ENCODE peak calls at places on chromosomes 4 and X, in seven cellular contexts. B is NCI-H2081, E is tibial artery, T is amniotic stem cell, R is CMK, G is AG04449, Z is HuH-7.5. X is an unnamed sample.
A peak's percentile ranks its signal among the peaks of the same experiment; 100 is the strongest.

GRCh38 chrX:44223150-44223549 is 120.3 kb downstream of the EFHC2 start:
- DNase-seq in T (peak; percentile 1), G (no peak), R (no peak), B (no peak), Z (no peak), E (no peak), X (no peak)

GRCh38 chr4:67697860-67698655 is 2.9 kb downstream of the UBA6 start:
- DNase-seq in G (no peak), B (no peak), E (no peak), T (no peak), Z (no peak), R (no peak), X (no peak)

GRCh38 chr4:5711479-5712184 is 631 bp downstream of the EVC start:
- DNase-seq in G (no peak), T (no peak), Z (peak; percentile 28), E (no peak), R (no peak), B (no peak), X (peak; percentile 77)

GRCh38 chrX:2967584-2967983 is 38.4 kb upstream of the ARSD start:
- DNase-seq in E (no peak), R (no peak), G (no peak), B (no peak), T (no peak), Z (no peak), X (no peak)

GRCh38 chrX:70525733-70526132 is 81.1 kb downstream of the DLG3 start:
- DNase-seq in G (no peak), T (no peak), E (no peak), B (no peak), Z (no peak), R (no peak), X (no peak)

GRCh38 chrX:142593470-142593869 is 388.4 kb upstream of the MAGEC2 start:
- DNase-seq in B (no peak), Z (no peak), T (no peak), G (no peak), R (no peak), E (no peak), X (no peak)

GRCh38 chr4:136750898-136751297 is 781.4 kb downstream of the PCDH18 start:
- DNase-seq in R (no peak), G (no peak), Z (no peak), B (no peak), E (no peak), T (no peak), X (no peak)

GRCh38 chr4:163193717-163194116 is 27.0 kb upstream of the NAF1 start:
- DNase-seq in E (no peak), G (no peak), T (no peak), Z (no peak), B (no peak), R (no peak), X (no peak)

GRCh38 chr4:104395219-104395618 is 99.5 kb downstream of the CXXC4 start:
- DNase-seq in E (no peak), T (no peak), G (no peak), B (peak; percentile 66), R (no peak), Z (no peak), X (no peak)